ENCODE peak calls at places on chromosome 10, in five cellular contexts. One of them, this sample, is unnamed.

GRCh38 chr10:63266337-63267327 is 133.5 kb downstream of the NRBF2 start:
- DNase-seq in cerebellum: no peak
- DNase-seq in stimulated activated naive CD4-positive, alpha-beta T cell: peak
- DNase-seq in HTR-8/SVneo: no peak
- DNase-seq in H54: no peak
- DNase-seq in this sample: no peak

GRCh38 chr10:68208424-68209042 is 23.4 kb downstream of the ATOH7 start:
- DNase-seq in cerebellum: peak
- DNase-seq in stimulated activated naive CD4-positive, alpha-beta T cell: no peak
- DNase-seq in HTR-8/SVneo: peak
- DNase-seq in H54: peak
- DNase-seq in this sample: peak

GRCh38 chr10:121326905-121327304 is 271.3 kb downstream of the FGFR2 start:
- DNase-seq in cerebellum: no peak
- DNase-seq in stimulated activated naive CD4-positive, alpha-beta T cell: no peak
- DNase-seq in HTR-8/SVneo: no peak
- DNase-seq in H54: no peak
- DNase-seq in this sample: no peak

GRCh38 chr10:131453772-131454634 is 142.5 kb upstream of the TCERG1L start:
- DNase-seq in cerebellum: peak
- DNase-seq in stimulated activated naive CD4-positive, alpha-beta T cell: peak
- DNase-seq in HTR-8/SVneo: no peak
- DNase-seq in H54: peak
- DNase-seq in this sample: no peak

GRCh38 chr10:21292763-21293517 is 232.5 kb downstream of the SKIDA1 start:
- DNase-seq in cerebellum: peak
- DNase-seq in stimulated activated naive CD4-positive, alpha-beta T cell: no peak
- DNase-seq in HTR-8/SVneo: peak
- DNase-seq in H54: peak
- DNase-seq in this sample: peak

GRCh38 chr10:11435621-11436020 is 175.8 kb downstream of the USP6NL start:
- DNase-seq in cerebellum: no peak
- DNase-seq in stimulated activated naive CD4-positive, alpha-beta T cell: no peak
- DNase-seq in HTR-8/SVneo: no peak
- DNase-seq in H54: no peak
- DNase-seq in this sample: no peak

GRCh38 chr10:123800821-123801220 is 90.8 kb downstream of the CPXM2 start:
- DNase-seq in cerebellum: no peak
- DNase-seq in stimulated activated naive CD4-positive, alpha-beta T cell: no peak
- DNase-seq in HTR-8/SVneo: no peak
- DNase-seq in H54: no peak
- DNase-seq in this sample: no peak

GRCh38 chr10:6089334-6090219 is 743 bp downstream of the RBM17 start:
- DNase-seq in cerebellum: no peak
- DNase-seq in stimulated activated naive CD4-positive, alpha-beta T cell: peak
- DNase-seq in HTR-8/SVneo: no peak
- DNase-seq in H54: peak
- DNase-seq in this sample: no peak

GRCh38 chr10:15068802-15069201 is 19.8 kb downstream of the ACBD7 start:
- DNase-seq in cerebellum: no peak
- DNase-seq in stimulated activated naive CD4-positive, alpha-beta T cell: no peak
- DNase-seq in HTR-8/SVneo: no peak
- DNase-seq in H54: no peak
- DNase-seq in this sample: no peak

GRCh38 chr10:83987216-83987615 is 152.1 kb upstream of the GHITM start:
- DNase-seq in cerebellum: no peak
- DNase-seq in stimulated activated naive CD4-positive, alpha-beta T cell: no peak
- DNase-seq in HTR-8/SVneo: no peak
- DNase-seq in H54: no peak
- DNase-seq in this sample: no peak

GRCh38 chr10:101397140-101397539 is 43.2 kb downstream of the BTRC start:
- DNase-seq in cerebellum: peak
- DNase-seq in stimulated activated naive CD4-positive, alpha-beta T cell: peak
- DNase-seq in HTR-8/SVneo: no peak
- DNase-seq in H54: peak
- DNase-seq in this sample: peak

GRCh38 chr10:30857803-30858202 is 173.9 kb downstream of the ZNF438 start:
- DNase-seq in cerebellum: no peak
- DNase-seq in stimulated activated naive CD4-positive, alpha-beta T cell: no peak
- DNase-seq in HTR-8/SVneo: no peak
- DNase-seq in H54: no peak
- DNase-seq in this sample: no peak

GRCh38 chr10:122149607-122150505 is 121.2 kb upstream of the BTBD16 start:
- DNase-seq in cerebellum: no peak
- DNase-seq in stimulated activated naive CD4-positive, alpha-beta T cell: no peak
- DNase-seq in HTR-8/SVneo: no peak
- DNase-seq in H54: no peak
- DNase-seq in this sample: no peak

GRCh38 chr10:102504179-102504975 is 605 bp downstream of the SUFU start:
- DNase-seq in cerebellum: no peak
- DNase-seq in stimulated activated naive CD4-positive, alpha-beta T cell: peak
- DNase-seq in HTR-8/SVneo: no peak
- DNase-seq in H54: no peak
- DNase-seq in this sample: no peak

GRCh38 chr10:1747590-1748157 is 10.3 kb upstream of the ADARB2 start:
- DNase-seq in cerebellum: no peak
- DNase-seq in stimulated activated naive CD4-positive, alpha-beta T cell: no peak
- DNase-seq in HTR-8/SVneo: no peak
- DNase-seq in H54: no peak
- DNase-seq in this sample: no peak

GRCh38 chr10:18254692-18255091 is 114.5 kb downstream of the CACNB2 start:
- DNase-seq in cerebellum: no peak
- DNase-seq in stimulated activated naive CD4-positive, alpha-beta T cell: no peak
- DNase-seq in HTR-8/SVneo: no peak
- DNase-seq in H54: no peak
- DNase-seq in this sample: no peak

GRCh38 chr10:1366277-1366676 is 310.1 kb downstream of the WDR37 start:
- DNase-seq in cerebellum: no peak
- DNase-seq in stimulated activated naive CD4-positive, alpha-beta T cell: no peak
- DNase-seq in HTR-8/SVneo: no peak
- DNase-seq in H54: no peak
- DNase-seq in this sample: no peak

GRCh38 chr10:62594093-62594520 is 210.4 kb upstream of the ADO start:
- DNase-seq in cerebellum: peak
- DNase-seq in stimulated activated naive CD4-positive, alpha-beta T cell: peak
- DNase-seq in HTR-8/SVneo: no peak
- DNase-seq in H54: peak
- DNase-seq in this sample: peak

GRCh38 chr10:27369832-27370231 is 129.2 kb upstream of the ACBD5 start:
- DNase-seq in cerebellum: no peak
- DNase-seq in stimulated activated naive CD4-positive, alpha-beta T cell: peak
- DNase-seq in HTR-8/SVneo: peak
- DNase-seq in H54: no peak
- DNase-seq in this sample: peak

GRCh38 chr10:72107325-72108003 is 19.1 kb upstream of the SPOCK2 start:
- DNase-seq in cerebellum: no peak
- DNase-seq in stimulated activated naive CD4-positive, alpha-beta T cell: peak
- DNase-seq in HTR-8/SVneo: peak
- DNase-seq in H54: no peak
- DNase-seq in this sample: peak

GRCh38 chr10:11682896-11683295 is 59.3 kb upstream of the ECHDC3 start:
- DNase-seq in cerebellum: no peak
- DNase-seq in stimulated activated naive CD4-positive, alpha-beta T cell: no peak
- DNase-seq in HTR-8/SVneo: no peak
- DNase-seq in H54: no peak
- DNase-seq in this sample: no peak

GRCh38 chr10:49177391-49178355 is 10.5 kb downstream of the TMEM273 start:
- DNase-seq in cerebellum: no peak
- DNase-seq in stimulated activated naive CD4-positive, alpha-beta T cell: no peak
- DNase-seq in HTR-8/SVneo: peak
- DNase-seq in H54: peak
- DNase-seq in this sample: peak

GRCh38 chr10:47370878-47371277 is 13.2 kb downstream of the ZNF488 start:
- DNase-seq in cerebellum: no peak
- DNase-seq in stimulated activated naive CD4-positive, alpha-beta T cell: no peak
- DNase-seq in HTR-8/SVneo: no peak
- DNase-seq in H54: no peak
- DNase-seq in this sample: no peak

GRCh38 chr10:31977440-31978157 is 49.0 kb upstream of the ARHGAP12 start:
- DNase-seq in cerebellum: no peak
- DNase-seq in stimulated activated naive CD4-positive, alpha-beta T cell: no peak
- DNase-seq in HTR-8/SVneo: no peak
- DNase-seq in H54: no peak
- DNase-seq in this sample: peak

GRCh38 chr10:10270071-10270470 is 747.6 kb upstream of the CELF2 start:
- DNase-seq in cerebellum: no peak
- DNase-seq in stimulated activated naive CD4-positive, alpha-beta T cell: no peak
- DNase-seq in HTR-8/SVneo: no peak
- DNase-seq in H54: no peak
- DNase-seq in this sample: no peak

GRCh38 chr10:31320179-31320597 is 1.2 kb downstream of the ZEB1 start:
- DNase-seq in cerebellum: peak
- DNase-seq in stimulated activated naive CD4-positive, alpha-beta T cell: peak
- DNase-seq in HTR-8/SVneo: peak
- DNase-seq in H54: peak
- DNase-seq in this sample: peak

GRCh38 chr10:19847321-19847720 is 31.1 kb downstream of the PLXDC2 start:
- DNase-seq in cerebellum: no peak
- DNase-seq in stimulated activated naive CD4-positive, alpha-beta T cell: no peak
- DNase-seq in HTR-8/SVneo: no peak
- DNase-seq in H54: no peak
- DNase-seq in this sample: no peak

GRCh38 chr10:22174442-22174841 is 43.4 kb downstream of the EBLN1 start:
- DNase-seq in cerebellum: no peak
- DNase-seq in stimulated activated naive CD4-positive, alpha-beta T cell: no peak
- DNase-seq in HTR-8/SVneo: no peak
- DNase-seq in H54: no peak
- DNase-seq in this sample: no peak

GRCh38 chr10:119466655-119467054 is 75.9 kb downstream of the RGS10 start:
- DNase-seq in cerebellum: no peak
- DNase-seq in stimulated activated naive CD4-positive, alpha-beta T cell: no peak
- DNase-seq in HTR-8/SVneo: no peak
- DNase-seq in H54: peak
- DNase-seq in this sample: no peak

GRCh38 chr10:100826983-100827818 is 81.8 kb downstream of the PAX2 start:
- DNase-seq in cerebellum: peak
- DNase-seq in stimulated activated naive CD4-positive, alpha-beta T cell: peak
- DNase-seq in HTR-8/SVneo: peak
- DNase-seq in H54: no peak
- DNase-seq in this sample: peak

GRCh38 chr10:43046288-43046991 is 30.4 kb upstream of the RET start:
- DNase-seq in cerebellum: no peak
- DNase-seq in stimulated activated naive CD4-positive, alpha-beta T cell: no peak
- DNase-seq in HTR-8/SVneo: no peak
- DNase-seq in H54: no peak
- DNase-seq in this sample: no peak

This sample was measured in A549.